ENCODE peak calls at places on chromosomes 7 and 10, in six cellular contexts. One of them, this sample, is unnamed.

GRCh38 chr7:82605247-82605864 is 161.8 kb upstream of the CACNA2D1 start:
- DNase-seq in H1: no peak
- DNase-seq in breast epithelium: no peak
- DNase-seq in spleen: no peak
- DNase-seq in K562: peak
- DNase-seq in stomach: no peak
- DNase-seq in this sample: no peak

GRCh38 chr7:27151945-27152815 is at the start of gene HOXA3:
- DNase-seq in spleen: peak
- DNase-seq in K562: no peak
- DNase-seq in H1: no peak
- DNase-seq in breast epithelium: peak
- DNase-seq in stomach: peak
- DNase-seq in this sample: peak

GRCh38 chr7:79998343-79998742 is 136.3 kb upstream of the GNAI1 start:
- DNase-seq in breast epithelium: no peak
- DNase-seq in K562: no peak
- DNase-seq in stomach: no peak
- DNase-seq in H1: no peak
- DNase-seq in spleen: no peak
- DNase-seq in this sample: no peak

GRCh38 chr7:132226626-132227290 is 349.5 kb downstream of the PLXNA4 start:
- DNase-seq in K562: no peak
- DNase-seq in H1: no peak
- DNase-seq in spleen: no peak
- DNase-seq in stomach: no peak
- DNase-seq in breast epithelium: no peak
- DNase-seq in this sample: no peak

GRCh38 chr10:113356794-113357687 is 195.8 kb upstream of the HABP2 start:
- DNase-seq in spleen: no peak
- DNase-seq in breast epithelium: no peak
- DNase-seq in stomach: no peak
- DNase-seq in K562: no peak
- DNase-seq in H1: no peak
- DNase-seq in this sample: no peak

GRCh38 chr10:75487087-75487784 is 55.8 kb downstream of the LRMDA start:
- DNase-seq in breast epithelium: no peak
- DNase-seq in stomach: no peak
- DNase-seq in H1: no peak
- DNase-seq in spleen: no peak
- DNase-seq in K562: no peak
- DNase-seq in this sample: no peak

GRCh38 chr10:3259499-3259898 is 86.9 kb upstream of the PITRM1 start:
- DNase-seq in K562: no peak
- DNase-seq in stomach: no peak
- DNase-seq in breast epithelium: no peak
- DNase-seq in H1: no peak
- DNase-seq in spleen: no peak
- DNase-seq in this sample: peak

GRCh38 chr10:70558871-70559810 is 43.4 kb downstream of the PRF1 start:
- DNase-seq in spleen: peak
- DNase-seq in K562: peak
- DNase-seq in stomach: peak
- DNase-seq in breast epithelium: no peak
- DNase-seq in H1: no peak
- DNase-seq in this sample: no peak

GRCh38 chr7:155665957-155666287 is 21.5 kb downstream of the RBM33 start:
- DNase-seq in spleen: no peak
- DNase-seq in stomach: no peak
- DNase-seq in K562: no peak
- DNase-seq in breast epithelium: no peak
- DNase-seq in H1: no peak
- DNase-seq in this sample: no peak

GRCh38 chr7:140330128-140330527 is 68.2 kb downstream of the SLC37A3 start:
- DNase-seq in H1: no peak
- DNase-seq in stomach: no peak
- DNase-seq in breast epithelium: no peak
- DNase-seq in spleen: peak
- DNase-seq in K562: no peak
- DNase-seq in this sample: no peak

GRCh38 chr10:3074145-3074665 is 6.9 kb downstream of the PFKP start:
- DNase-seq in stomach: no peak
- DNase-seq in spleen: no peak
- DNase-seq in H1: no peak
- DNase-seq in K562: peak
- DNase-seq in breast epithelium: no peak
- DNase-seq in this sample: no peak

GRCh38 chr7:17239683-17240521 is 58.5 kb upstream of the AHR start:
- DNase-seq in stomach: no peak
- DNase-seq in breast epithelium: no peak
- DNase-seq in K562: no peak
- DNase-seq in H1: no peak
- DNase-seq in spleen: no peak
- DNase-seq in this sample: no peak

GRCh38 chr7:21946228-21946709 is 570 bp upstream of the CDCA7L start:
- DNase-seq in spleen: no peak
- DNase-seq in H1: no peak
- DNase-seq in breast epithelium: no peak
- DNase-seq in stomach: no peak
- DNase-seq in K562: no peak
- DNase-seq in this sample: peak

GRCh38 chr7:5870311-5870710 is 10.3 kb upstream of the OCM start:
- DNase-seq in H1: no peak
- DNase-seq in breast epithelium: no peak
- DNase-seq in spleen: no peak
- DNase-seq in stomach: no peak
- DNase-seq in K562: no peak
- DNase-seq in this sample: no peak

GRCh38 chr7:69597278-69598076 is 798 bp upstream of the AUTS2 start:
- DNase-seq in K562: no peak
- DNase-seq in H1: no peak
- DNase-seq in spleen: peak
- DNase-seq in breast epithelium: peak
- DNase-seq in stomach: peak
- DNase-seq in this sample: peak

GRCh38 chr10:24396396-24396795 is 187.5 kb downstream of the KIAA1217 start:
- DNase-seq in H1: no peak
- DNase-seq in spleen: no peak
- DNase-seq in stomach: no peak
- DNase-seq in breast epithelium: no peak
- DNase-seq in K562: no peak
- DNase-seq in this sample: no peak

GRCh38 chr7:118352854-118353453 is 128.4 kb downstream of the ANKRD7 start:
- DNase-seq in spleen: no peak
- DNase-seq in K562: no peak
- DNase-seq in H1: no peak
- DNase-seq in breast epithelium: no peak
- DNase-seq in stomach: no peak
- DNase-seq in this sample: no peak

GRCh38 chr7:80485721-80486120 is 26.1 kb downstream of the GNAT3 start:
- DNase-seq in stomach: no peak
- DNase-seq in breast epithelium: no peak
- DNase-seq in K562: no peak
- DNase-seq in spleen: no peak
- DNase-seq in H1: no peak
- DNase-seq in this sample: no peak

GRCh38 chr7:42244828-42245227 is 7.8 kb upstream of the GLI3 start:
- DNase-seq in stomach: no peak
- DNase-seq in spleen: no peak
- DNase-seq in breast epithelium: no peak
- DNase-seq in H1: no peak
- DNase-seq in K562: no peak
- DNase-seq in this sample: no peak

GRCh38 chr7:107779647-107780099 is 23.4 kb downstream of the SLC26A3 start:
- DNase-seq in breast epithelium: no peak
- DNase-seq in spleen: no peak
- DNase-seq in H1: no peak
- DNase-seq in K562: no peak
- DNase-seq in stomach: no peak
- DNase-seq in this sample: no peak
- TF ChIP-seq POLR2AphosphoS5 in breast epithelium: no peak
- TF ChIP-seq POLR2AphosphoS5 in spleen: no peak
- TF ChIP-seq POLR2AphosphoS5 in H1: no peak
- TF ChIP-seq POLR2AphosphoS5 in K562: no peak
- TF ChIP-seq POLR2AphosphoS5 in stomach: no peak
- TF ChIP-seq POLR2AphosphoS5 in this sample: no peak

DNA sequence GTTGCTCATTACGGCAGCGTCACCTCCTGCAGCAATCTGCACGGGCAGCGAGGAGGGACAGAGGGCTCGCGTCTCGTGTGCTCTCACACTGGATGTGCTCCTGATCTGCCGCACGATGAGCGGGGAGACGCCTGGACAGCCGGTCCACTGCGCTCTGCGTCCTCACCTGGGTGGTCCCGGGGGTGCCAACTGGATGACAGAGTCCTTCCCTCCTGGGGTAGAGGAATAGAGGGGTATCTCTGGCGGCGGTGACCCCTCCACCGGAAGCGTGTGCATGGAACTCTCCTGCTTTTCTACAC is 3.4 kb downstream of the FAM20C start:
- DNase-seq in H1: no peak
- DNase-seq in stomach: no peak
- DNase-seq in breast epithelium: no peak
- DNase-seq in spleen: no peak
- DNase-seq in K562: no peak
- DNase-seq in this sample: no peak
- H3K4me3 ChIP-seq in H1: no peak
- H3K4me3 ChIP-seq in stomach: peak
- H3K4me3 ChIP-seq in breast epithelium: peak
- H3K4me3 ChIP-seq in spleen: no peak
- H3K4me3 ChIP-seq in K562: no peak
- H3K4me3 ChIP-seq in this sample: peak

GRCh38 chr7:133830081-133830480 is 297.1 kb upstream of the LRGUK start:
- DNase-seq in breast epithelium: no peak
- DNase-seq in H1: no peak
- DNase-seq in spleen: no peak
- DNase-seq in stomach: peak
- DNase-seq in K562: peak
- DNase-seq in this sample: no peak

GRCh38 chr7:133828906-133829305 is 298.2 kb upstream of the LRGUK start:
- DNase-seq in spleen: no peak
- DNase-seq in stomach: no peak
- DNase-seq in H1: no peak
- DNase-seq in K562: no peak
- DNase-seq in breast epithelium: no peak
- DNase-seq in this sample: no peak

GRCh38 chr7:133829336-133829897 is 297.7 kb upstream of the LRGUK start:
- DNase-seq in K562: no peak
- DNase-seq in spleen: no peak
- DNase-seq in breast epithelium: no peak
- DNase-seq in stomach: no peak
- DNase-seq in H1: no peak
- DNase-seq in this sample: no peak

GRCh38 chr7:133824123-133824522 is 303.0 kb upstream of the LRGUK start:
- DNase-seq in breast epithelium: no peak
- DNase-seq in stomach: no peak
- DNase-seq in K562: no peak
- DNase-seq in spleen: no peak
- DNase-seq in H1: no peak
- DNase-seq in this sample: no peak

DNA sequence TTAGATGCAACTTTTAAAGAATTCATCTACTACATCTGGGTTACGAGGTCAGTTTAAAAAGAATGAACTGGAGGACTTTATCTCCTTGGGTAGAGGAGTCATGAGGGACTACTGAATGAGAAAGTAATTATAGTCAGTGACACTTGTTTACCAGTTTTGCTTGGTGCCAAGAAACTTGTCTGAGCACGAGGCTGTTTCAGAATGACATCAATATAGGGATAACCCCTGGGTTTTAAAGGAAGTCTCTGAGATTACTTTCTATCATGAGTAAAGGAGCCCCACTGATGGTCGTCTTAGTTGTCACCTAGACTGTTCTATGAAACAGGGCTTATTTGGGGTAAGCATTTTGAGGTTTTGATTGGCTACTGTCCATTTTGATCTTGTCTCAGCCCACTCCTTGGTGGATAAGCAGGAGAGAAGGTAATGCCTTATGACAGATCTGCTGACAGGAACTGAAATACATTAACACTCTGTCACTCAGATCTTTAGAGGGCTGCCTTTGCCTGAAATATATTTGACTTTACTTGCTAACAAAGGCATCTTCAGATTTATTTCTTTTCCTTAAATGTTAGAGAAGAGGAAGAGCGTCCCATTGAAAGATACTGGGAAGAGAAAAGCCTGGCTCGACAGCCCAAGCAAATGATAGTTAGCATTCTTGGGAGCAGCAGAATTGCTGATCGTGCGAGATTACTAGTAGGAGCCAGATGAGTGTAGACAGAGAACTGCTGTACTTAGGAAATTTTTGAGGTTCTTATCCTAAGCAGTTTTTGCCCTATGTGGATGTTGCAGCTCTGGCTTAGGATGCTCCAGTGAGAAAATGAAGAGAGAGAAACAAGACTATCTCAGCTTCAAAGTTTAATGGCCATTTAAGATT is 299.2 kb upstream of the LRGUK start:
- DNase-seq in H1: no peak
- DNase-seq in K562: no peak
- DNase-seq in breast epithelium: no peak
- DNase-seq in stomach: no peak
- DNase-seq in spleen: no peak
- DNase-seq in this sample: no peak
- TF ChIP-seq POLR2AphosphoS5 in H1: no peak
- TF ChIP-seq POLR2AphosphoS5 in K562: no peak
- TF ChIP-seq POLR2AphosphoS5 in breast epithelium: no peak
- TF ChIP-seq POLR2AphosphoS5 in stomach: no peak
- TF ChIP-seq POLR2AphosphoS5 in spleen: no peak
- TF ChIP-seq POLR2AphosphoS5 in this sample: no peak

GRCh38 chr10:32963102-32963501 is 5.1 kb upstream of the ITGB1 start:
- DNase-seq in K562: no peak
- DNase-seq in H1: no peak
- DNase-seq in breast epithelium: no peak
- DNase-seq in spleen: no peak
- DNase-seq in stomach: no peak
- DNase-seq in this sample: no peak

GRCh38 chr10:32961343-32961891 is 3.4 kb upstream of the ITGB1 start:
- DNase-seq in breast epithelium: no peak
- DNase-seq in stomach: no peak
- DNase-seq in H1: no peak
- DNase-seq in K562: no peak
- DNase-seq in spleen: no peak
- DNase-seq in this sample: no peak

GRCh38 chr10:32961892-32962369 is 3.9 kb upstream of the ITGB1 start:
- DNase-seq in stomach: no peak
- DNase-seq in K562: peak
- DNase-seq in breast epithelium: no peak
- DNase-seq in H1: no peak
- DNase-seq in spleen: no peak
- DNase-seq in this sample: no peak

GRCh38 chr10:32964261-32964660 is 6.2 kb upstream of the ITGB1 start:
- DNase-seq in breast epithelium: no peak
- DNase-seq in stomach: no peak
- DNase-seq in H1: no peak
- DNase-seq in spleen: no peak
- DNase-seq in K562: no peak
- DNase-seq in this sample: no peak

DNA sequence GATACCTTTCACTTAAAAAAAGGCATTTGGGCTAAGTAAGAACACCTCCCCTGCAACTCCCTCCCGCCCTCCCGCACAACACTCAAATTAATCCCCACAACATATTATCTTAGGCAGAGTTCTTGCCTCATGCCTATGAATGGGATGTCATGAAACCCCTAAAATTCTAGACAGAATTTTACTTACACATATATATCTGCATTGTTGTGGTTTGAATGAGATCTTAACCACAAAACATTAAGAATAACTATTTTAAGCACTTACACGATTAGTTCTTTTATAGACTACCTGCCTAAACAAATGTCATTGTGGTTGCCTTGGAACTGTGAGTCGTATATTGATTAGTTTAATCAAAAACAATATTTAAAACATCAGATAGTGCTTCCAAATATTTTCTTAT is 4.5 kb upstream of the ITGB1 start:
- DNase-seq in stomach: no peak
- DNase-seq in H1: no peak
- DNase-seq in spleen: no peak
- DNase-seq in K562: peak
- DNase-seq in breast epithelium: no peak
- DNase-seq in this sample: no peak
- H3K4me3 ChIP-seq in stomach: no peak
- H3K4me3 ChIP-seq in H1: no peak
- H3K4me3 ChIP-seq in spleen: no peak
- H3K4me3 ChIP-seq in K562: no peak
- H3K4me3 ChIP-seq in breast epithelium: no peak
- H3K4me3 ChIP-seq in this sample: peak

This sample was measured in suprapubic skin.